ENCODE peak calls at places on chromosome 22, in eight cellular contexts. One of them, this sample, is unnamed.

GRCh38 chr22:37999640-38000272 is 15.4 kb upstream of the SOX10 start:
- DNase-seq in ascending aorta: no peak
- DNase-seq in GM19239: no peak
- DNase-seq in type B pancreatic cell: no peak
- DNase-seq in AML-193: no peak
- DNase-seq in Right ventricle myocardium superior: no peak
- DNase-seq in HEK293T: peak
- DNase-seq in GM04504: no peak
- DNase-seq in this sample: peak

GRCh38 chr22:39534092-39534506 is 1.6 kb upstream of the RPS19BP1 start:
- DNase-seq in ascending aorta: no peak
- DNase-seq in GM19239: no peak
- DNase-seq in type B pancreatic cell: no peak
- DNase-seq in AML-193: no peak
- DNase-seq in Right ventricle myocardium superior: no peak
- DNase-seq in HEK293T: no peak
- DNase-seq in GM04504: no peak
- DNase-seq in this sample: no peak

GRCh38 chr22:36486619-36487384 is 5.4 kb upstream of the TXN2 start:
- DNase-seq in ascending aorta: no peak
- DNase-seq in GM19239: no peak
- DNase-seq in type B pancreatic cell: no peak
- DNase-seq in AML-193: peak
- DNase-seq in Right ventricle myocardium superior: no peak
- DNase-seq in HEK293T: peak
- DNase-seq in GM04504: no peak
- DNase-seq in this sample: no peak

GRCh38 chr22:43151251-43152000 is at the start of gene TSPO:
- DNase-seq in ascending aorta: peak
- DNase-seq in GM19239: peak
- DNase-seq in type B pancreatic cell: no peak
- DNase-seq in AML-193: peak
- DNase-seq in Right ventricle myocardium superior: peak
- DNase-seq in HEK293T: peak
- DNase-seq in GM04504: peak
- DNase-seq in this sample: no peak

GRCh38 chr22:19797086-19797485 is 36.5 kb downstream of the TBX1 start:
- DNase-seq in ascending aorta: no peak
- DNase-seq in GM19239: no peak
- DNase-seq in type B pancreatic cell: no peak
- DNase-seq in AML-193: no peak
- DNase-seq in Right ventricle myocardium superior: peak
- DNase-seq in HEK293T: no peak
- DNase-seq in GM04504: no peak
- DNase-seq in this sample: no peak

GRCh38 chr22:36194971-36195370 is 6.6 kb downstream of the APOL4 start:
- DNase-seq in ascending aorta: peak
- DNase-seq in GM19239: peak
- DNase-seq in type B pancreatic cell: no peak
- DNase-seq in AML-193: peak
- DNase-seq in Right ventricle myocardium superior: peak
- DNase-seq in HEK293T: peak
- DNase-seq in GM04504: no peak
- DNase-seq in this sample: no peak

GRCh38 chr22:41367680-41368542 is 13.8 kb upstream of the TEF start:
- DNase-seq in ascending aorta: no peak
- DNase-seq in GM19239: no peak
- DNase-seq in type B pancreatic cell: no peak
- DNase-seq in AML-193: no peak
- DNase-seq in Right ventricle myocardium superior: peak
- DNase-seq in HEK293T: no peak
- DNase-seq in GM04504: peak
- DNase-seq in this sample: no peak

GRCh38 chr22:22123118-22123959 is 121.2 kb upstream of the VPREB1 start:
- DNase-seq in ascending aorta: no peak
- DNase-seq in GM19239: no peak
- DNase-seq in type B pancreatic cell: no peak
- DNase-seq in AML-193: no peak
- DNase-seq in Right ventricle myocardium superior: no peak
- DNase-seq in HEK293T: no peak
- DNase-seq in GM04504: no peak
- DNase-seq in this sample: no peak

GRCh38 chr22:29199702-29200400 is 5.8 kb upstream of the EMID1 start:
- DNase-seq in ascending aorta: no peak
- DNase-seq in GM19239: no peak
- DNase-seq in type B pancreatic cell: no peak
- DNase-seq in AML-193: no peak
- DNase-seq in Right ventricle myocardium superior: no peak
- DNase-seq in HEK293T: peak
- DNase-seq in GM04504: no peak
- DNase-seq in this sample: no peak